ENCODE peak calls at places on chromosomes 11 and 22, in seven cellular contexts. H is Daoy; Q is activated naive CD4-positive, alpha-beta T cell treated with anti-CD3 and anti-CD28 coated beads, Interleukin-2, amount 50 U/mL, for 16 hours; B is upper lobe of right lung; A is T-helper 9 cell; E is NCI-H774; F is MV-4-11. I is an unnamed sample.
A peak's percentile ranks its signal among the peaks of the same experiment; 100 is the strongest.

GRCh38 chr22:24418786-24419479 is 8.5 kb upstream of the ADORA2A start:
- DNase-seq in H (no peak), Q (no peak), B (no peak), A (no peak), E (no peak), F (no peak), I (no peak)

GRCh38 chr11:1193326-1194230 is 29.3 kb upstream of the MUC5B start:
- DNase-seq in H (no peak), Q (no peak), B (peak; percentile 59), A (no peak), E (peak; percentile 14), F (no peak), I (no peak)

GRCh38 chr22:38924197-38924952 is 33.0 kb upstream of the APOBEC3A start:
- DNase-seq in H (peak; percentile 90), Q (no peak), B (peak; percentile 83), A (no peak), E (peak; percentile 88), F (no peak), I (peak; percentile 39)

GRCh38 chr11:100769165-100769564 is 82.1 kb downstream of the ARHGAP42 start:
- DNase-seq in H (no peak), Q (no peak), B (no peak), A (no peak), E (no peak), F (no peak), I (peak; percentile 68)

GRCh38 chr11:60786811-60787567 is 1.9 kb downstream of the MS4A10 start:
- DNase-seq in H (peak; percentile 85), Q (no peak), B (no peak), A (no peak), E (no peak), F (no peak), I (no peak)

GRCh38 chr11:4084406-4084805 is 10.2 kb upstream of the RRM1 start:
- DNase-seq in H (no peak), Q (no peak), B (no peak), A (no peak), E (no peak), F (no peak), I (peak; percentile 95)

GRCh38 chr22:30538280-30538679 is 8.3 kb downstream of the SEC14L6 start:
- DNase-seq in H (peak; percentile 64), Q (no peak), B (no peak), A (no peak), E (no peak), F (peak; percentile 28), I (no peak)

GRCh38 chr11:102831128-102831708 is 12.2 kb downstream of the MMP3 start:
- DNase-seq in H (peak; percentile 23), Q (no peak), B (peak; percentile 77), A (no peak), E (no peak), F (no peak), I (no peak)

GRCh38 chr11:3008746-3009336 is 16.7 kb upstream of the NAP1L4 start:
- DNase-seq in H (no peak), Q (no peak), B (peak; percentile 55), A (no peak), E (no peak), F (no peak), I (no peak)

GRCh38 chr11:65524010-65524746 is 705 bp upstream of the SCYL1 start:
- DNase-seq in H (no peak), Q (no peak), B (peak; percentile 83), A (no peak), E (no peak), F (no peak), I (no peak)

GRCh38 chr22:24957043-24957442 is 4.5 kb downstream of the KIAA1671 start:
- DNase-seq in H (no peak), Q (no peak), B (no peak), A (no peak), E (no peak), F (no peak), I (no peak)

GRCh38 chr22:49969751-49970527 is 9.4 kb downstream of the PIM3 start:
- DNase-seq in H (peak; percentile 3), Q (peak; percentile 12), B (peak; percentile 66), A (no peak), E (no peak), F (no peak), I (no peak)

GRCh38 chr11:11993814-11994213 is 14.6 kb downstream of the DKK3 start:
- DNase-seq in H (peak; percentile 93), Q (no peak), B (peak; percentile 46), A (no peak), E (no peak), F (no peak), I (no peak)

GRCh38 chr22:17537155-17537554 is 26.1 kb upstream of the SLC25A18 start:
- DNase-seq in H (no peak), Q (no peak), B (no peak), A (no peak), E (no peak), F (no peak), I (peak; percentile 10)

GRCh38 chr11:28618426-28618825 is 510.2 kb downstream of the METTL15 start:
- DNase-seq in H (no peak), Q (no peak), B (no peak), A (no peak), E (no peak), F (no peak), I (no peak)

GRCh38 chr22:23213581-23214341 is 33.5 kb downstream of the BCR start:
- DNase-seq in H (no peak), Q (no peak), B (no peak), A (no peak), E (no peak), F (no peak), I (no peak)

GRCh38 chr11:116986521-116987105 is 111.6 kb downstream of the SIK3 start:
- DNase-seq in H (peak; percentile 64), Q (no peak), B (no peak), A (no peak), E (no peak), F (peak; percentile 94), I (no peak)

I was measured in NCI-H82.